ENCODE peak calls at places on chromosomes 12 and 14, in ten cellular contexts. H is mucosa of descending colon, O is HFF-Myc, I is nephron progenitor cell, A is Peyer's patch, X is endothelial cell, G is HL-60, F is AG04449, W is retinal pigment epithelial cell, Q is stomach. R is an unnamed sample.

GRCh38 chr12:130970908-130971233 is 17.2 kb downstream of the ADGRD1 start:
- DNase-seq in W (no peak), G (no peak), Q (no peak), O (no peak), X (no peak), A (no peak), H (no peak), I (no peak), F (no peak), R (no peak)

GRCh38 chr14:30179381-30180130 is 251.9 kb upstream of the PRKD1 start:
- DNase-seq in X (no peak), F (no peak), I (no peak), A (no peak), O (no peak), W (no peak), H (no peak), G (no peak), Q (no peak), R (no peak)

GRCh38 chr12:102023343-102023930 is 38.4 kb downstream of the WASHC3 start:
- DNase-seq in O (no peak), Q (no peak), W (peak), X (no peak), F (peak), I (no peak), G (no peak), H (no peak), A (no peak), R (no peak)

GRCh38 chr14:64878775-64879634 is 702 bp downstream of the SPTB start:
- DNase-seq in Q (no peak), F (no peak), O (no peak), I (peak), W (no peak), X (peak), A (no peak), H (peak), G (no peak), R (peak)

GRCh38 chr12:75478395-75478794 is 2.2 kb upstream of the GLIPR1 start:
- DNase-seq in W (no peak), A (peak), F (no peak), O (no peak), I (no peak), Q (no peak), G (no peak), X (no peak), H (no peak), R (no peak)

GRCh38 chr12:41264281-41264680 is 76.2 kb downstream of the PDZRN4 start:
- DNase-seq in I (no peak), X (no peak), W (no peak), O (no peak), G (no peak), Q (no peak), H (no peak), A (no peak), F (no peak), R (no peak)

GRCh38 chr14:24280797-24281460 is 9.5 kb upstream of the RABGGTA start:
- DNase-seq in X (no peak), H (peak), Q (no peak), F (no peak), W (no peak), A (no peak), G (no peak), O (no peak), I (no peak), R (no peak)

GRCh38 chr12:74971201-74971600 is 238.4 kb downstream of the KCNC2 start:
- DNase-seq in W (no peak), F (no peak), Q (no peak), A (no peak), X (no peak), O (no peak), G (no peak), H (no peak), I (no peak), R (no peak)

GRCh38 chr12:105524961-105525360 is 194.5 kb downstream of the C12orf75 start:
- DNase-seq in W (no peak), A (no peak), O (no peak), Q (no peak), F (no peak), G (no peak), I (no peak), X (no peak), H (no peak), R (no peak)

GRCh38 chr14:99478133-99478532 is 2.5 kb downstream of the SETD3 start:
- DNase-seq in X (no peak), A (no peak), I (no peak), Q (no peak), W (no peak), O (no peak), H (no peak), F (no peak), G (no peak), R (no peak)

GRCh38 chr14:62117010-62117717 is 354.9 kb downstream of the SNAPC1 start:
- DNase-seq in O (peak), A (peak), F (no peak), Q (peak), W (peak), X (peak), G (no peak), I (peak), H (peak), R (peak)

GRCh38 chr12:104480012-104480411 is 23.3 kb downstream of the CHST11 start:
- DNase-seq in W (no peak), I (no peak), F (no peak), Q (no peak), G (no peak), X (no peak), O (no peak), H (no peak), A (peak), R (no peak)

GRCh38 chr12:22740656-22741350 is 115.8 kb downstream of the ETNK1 start:
- DNase-seq in G (no peak), A (no peak), I (no peak), W (no peak), X (no peak), Q (no peak), F (no peak), O (no peak), H (no peak), R (no peak)

GRCh38 chr12:66240106-66240820 is 51.2 kb downstream of the IRAK3 start:
- DNase-seq in G (peak), H (no peak), Q (no peak), X (no peak), W (no peak), A (no peak), I (no peak), F (no peak), O (no peak), R (no peak)

GRCh38 chr14:101774006-101774755 is 12.7 kb downstream of the PPP2R5C start:
- DNase-seq in I (no peak), Q (no peak), A (peak), O (no peak), G (no peak), W (no peak), X (no peak), F (no peak), H (no peak), R (no peak)

GRCh38 chr14:101980251-101980650 is 15.9 kb downstream of the DYNC1H1 start:
- DNase-seq in I (no peak), Q (no peak), O (no peak), A (no peak), F (no peak), G (no peak), X (no peak), W (no peak), H (no peak), R (no peak)

GRCh38 chr14:20343855-20344205 is 395 bp downstream of the PARP2 start:
- DNase-seq in G (no peak), W (no peak), A (no peak), O (no peak), F (no peak), X (no peak), Q (no peak), I (no peak), H (no peak), R (no peak)

GRCh38 chr14:93115920-93116675 is at the start of gene ITPK1:
- DNase-seq in O (no peak), Q (peak), W (no peak), F (no peak), X (peak), I (peak), G (peak), H (peak), A (peak), R (peak)

GRCh38 chr12:65121956-65122469 is 908 bp upstream of the WIF1 start:
- DNase-seq in H (no peak), Q (no peak), F (no peak), W (no peak), I (no peak), X (no peak), A (no peak), G (no peak), O (no peak), R (no peak)

GRCh38 chr14:79510659-79511058 is 700.6 kb downstream of the DIO2 start:
- DNase-seq in A (no peak), X (no peak), O (no peak), I (no peak), F (peak), Q (no peak), G (no peak), W (peak), H (no peak), R (no peak)

GRCh38 chr12:101298426-101298825 is 18.5 kb downstream of the UTP20 start:
- DNase-seq in W (no peak), Q (no peak), A (no peak), X (no peak), I (no peak), G (no peak), O (peak), H (no peak), F (no peak), R (no peak)

GRCh38 chr12:19946549-19946948 is 421.8 kb upstream of the PDE3A start:
- DNase-seq in I (no peak), X (no peak), F (peak), O (peak), A (no peak), Q (no peak), H (no peak), G (no peak), W (peak), R (no peak)

GRCh38 chr12:26031318-26031717 is 72.8 kb downstream of the RASSF8 start:
- DNase-seq in F (no peak), X (no peak), H (no peak), I (no peak), W (no peak), O (no peak), A (no peak), Q (no peak), G (no peak), R (no peak)

GRCh38 chr12:61037792-61038191 is 1222.4 kb upstream of the USP15 start:
- DNase-seq in W (peak), X (no peak), Q (no peak), O (no peak), F (no peak), I (no peak), A (no peak), G (no peak), H (no peak), R (no peak)

GRCh38 chr12:123670882-123671728 is at the start of gene TCTN2:
- DNase-seq in I (peak), G (peak), H (peak), W (peak), A (peak), F (peak), O (peak), Q (peak), X (peak), R (peak)

GRCh38 chr14:69716483-69717187 is 50.3 kb upstream of the SRSF5 start:
- DNase-seq in W (no peak), G (peak), O (no peak), A (no peak), Q (no peak), H (no peak), I (no peak), F (peak), X (no peak), R (no peak)

GRCh38 chr14:99546230-99546879 is 57.7 kb downstream of the CCDC85C start:
- DNase-seq in A (no peak), H (no peak), I (peak), Q (no peak), O (no peak), F (no peak), G (no peak), W (no peak), X (no peak), R (no peak)

GRCh38 chr12:115088328-115088994 is 404.5 kb upstream of the TBX3 start:
- DNase-seq in W (no peak), A (no peak), X (no peak), I (no peak), F (no peak), Q (no peak), O (no peak), G (no peak), H (no peak), R (no peak)

GRCh38 chr12:132178801-132179401 is 34.6 kb downstream of the NOC4L start:
- DNase-seq in O (no peak), I (no peak), A (peak), H (no peak), X (no peak), F (no peak), G (no peak), Q (no peak), W (no peak), R (no peak)

GRCh38 chr12:54038260-54038759 is 5.5 kb downstream of the HOXC5 start:
- DNase-seq in Q (no peak), X (no peak), W (no peak), G (no peak), H (no peak), O (no peak), I (peak), A (no peak), F (no peak), R (no peak)

GRCh38 chr14:60647081-60647836 is 2.0 kb downstream of the SIX1 start:
- DNase-seq in Q (no peak), W (no peak), A (no peak), G (no peak), X (peak), F (no peak), I (peak), H (no peak), O (no peak), R (no peak)

GRCh38 chr12:55188974-55189556 is 31.8 kb upstream of the OR10A7 start:
- DNase-seq in G (peak), H (no peak), W (peak), Q (no peak), F (peak), A (no peak), I (peak), O (peak), X (peak), R (peak)

GRCh38 chr14:44204061-44204815 is 302.8 kb downstream of the FSCB start:
- DNase-seq in Q (no peak), X (no peak), G (no peak), H (no peak), A (no peak), F (no peak), O (no peak), I (no peak), W (peak), R (no peak)

GRCh38 chr12:12350868-12351463 is 924 bp upstream of the MANSC1 start:
- DNase-seq in Q (no peak), O (no peak), A (no peak), G (no peak), W (peak), H (no peak), I (no peak), X (no peak), F (no peak), R (peak)
- TF ChIP-seq CTCF in Q (no peak), O (no peak), A (no peak), G (no peak), W (no peak), H (no peak), I (no peak), X (no peak), F (no peak), R (no peak)

GRCh38 chr14:104610749-104611310 is 6.3 kb upstream of the TMEM179 start:
- DNase-seq in H (no peak), F (no peak), A (no peak), W (no peak), G (no peak), Q (peak), X (no peak), O (no peak), I (no peak), R (no peak)

GRCh38 chr14:104609666-104610065 is 5.1 kb upstream of the TMEM179 start:
- DNase-seq in H (no peak), W (no peak), A (no peak), F (no peak), X (no peak), I (no peak), Q (no peak), G (no peak), O (no peak), R (no peak)

GRCh38 chr14:104614126-104614812 is 9.7 kb upstream of the TMEM179 start:
- DNase-seq in O (no peak), A (no peak), Q (no peak), F (no peak), X (no peak), G (no peak), H (no peak), I (no peak), W (no peak), R (no peak)
- TF ChIP-seq CTCF in O (no peak), A (no peak), Q (no peak), F (no peak), X (no peak), G (no peak), H (no peak), I (no peak), W (no peak), R (no peak)

GRCh38 chr12:118436002-118436724 is 59.8 kb downstream of the SUDS3 start:
- DNase-seq in A (no peak), I (peak), F (no peak), X (peak), Q (no peak), O (no peak), H (no peak), G (no peak), W (no peak), R (no peak)
- TF ChIP-seq CTCF in A (no peak), I (peak), F (no peak), X (peak), Q (no peak), O (peak), H (no peak), G (no peak), W (peak), R (no peak)

GRCh38 chr12:118853634-118854033 is 127.7 kb upstream of the SRRM4 start:
- DNase-seq in F (no peak), H (no peak), Q (no peak), I (no peak), G (no peak), A (no peak), W (no peak), X (peak), O (no peak), R (no peak)
- TF ChIP-seq CTCF in F (no peak), H (no peak), Q (no peak), I (peak), G (no peak), A (no peak), W (no peak), X (no peak), O (no peak), R (no peak)

DNA sequence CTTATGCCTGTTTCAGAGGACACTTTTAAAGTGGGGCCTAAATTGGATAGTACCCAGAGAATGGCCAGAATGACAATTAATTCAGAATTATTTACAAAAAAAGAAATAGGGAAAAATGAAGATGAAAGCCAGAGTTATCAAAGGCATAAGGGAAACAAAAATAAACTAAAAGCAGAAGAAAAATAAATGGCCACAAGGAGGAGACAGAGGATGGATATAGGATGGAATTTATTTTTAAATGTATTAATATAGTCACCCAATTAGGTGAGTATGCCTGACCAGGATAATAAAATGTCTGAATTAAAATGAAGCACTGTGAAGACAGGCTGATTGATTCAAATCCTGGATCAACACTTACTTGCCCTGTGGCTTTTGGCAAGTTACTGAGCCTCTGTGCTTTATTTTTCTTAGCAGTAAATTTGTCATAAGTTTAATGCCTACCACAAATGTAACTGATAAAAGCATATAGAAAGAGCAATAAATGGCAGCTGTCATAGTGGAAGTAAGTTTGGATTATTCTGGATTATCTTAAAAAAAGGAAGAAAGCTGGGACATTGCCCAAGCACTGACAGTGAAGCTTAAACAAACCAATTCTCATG is 3.4 kb downstream of the CLEC9A start:
- DNase-seq in H (no peak), I (no peak), W (no peak), F (no peak), A (no peak), O (peak), Q (no peak), G (no peak), X (no peak), R (no peak)
- TF ChIP-seq CTCF in H (no peak), I (peak), W (peak), F (peak), A (peak), O (peak), Q (no peak), G (peak), X (peak), R (peak)

GRCh38 chr12:47904647-47905312 is at the start of gene VDR:
- DNase-seq in F (no peak), I (peak), O (no peak), A (peak), X (peak), G (peak), W (no peak), Q (peak), H (peak), R (peak)
- TF ChIP-seq CTCF in F (peak), I (no peak), O (peak), A (no peak), X (no peak), G (peak), W (no peak), Q (no peak), H (no peak), R (no peak)

GRCh38 chr12:69396041-69396440 is 36.5 kb downstream of the YEATS4 start:
- DNase-seq in O (no peak), X (no peak), G (no peak), F (no peak), H (no peak), W (peak), I (no peak), A (no peak), Q (no peak), R (no peak)

GRCh38 chr12:69401940-69402339 is 42.4 kb downstream of the YEATS4 start:
- DNase-seq in I (no peak), G (no peak), A (no peak), Q (no peak), O (no peak), F (no peak), H (no peak), X (no peak), W (no peak), R (no peak)

GRCh38 chr12:69397978-69398377 is 38.4 kb downstream of the YEATS4 start:
- DNase-seq in O (no peak), Q (no peak), H (no peak), A (no peak), F (no peak), G (no peak), I (no peak), X (no peak), W (no peak), R (no peak)

GRCh38 chr12:69392146-69392928 is 32.8 kb downstream of the YEATS4 start:
- DNase-seq in A (no peak), G (no peak), X (no peak), F (no peak), Q (no peak), I (no peak), O (no peak), H (no peak), W (peak), R (no peak)

GRCh38 chr12:69396963-69397362 is 37.4 kb downstream of the YEATS4 start:
- DNase-seq in F (no peak), G (no peak), H (no peak), O (no peak), I (no peak), W (no peak), X (no peak), A (no peak), Q (no peak), R (no peak)
- TF ChIP-seq CTCF in F (no peak), G (no peak), H (no peak), O (no peak), I (no peak), W (no peak), X (no peak), A (no peak), Q (no peak), R (no peak)

DNA sequence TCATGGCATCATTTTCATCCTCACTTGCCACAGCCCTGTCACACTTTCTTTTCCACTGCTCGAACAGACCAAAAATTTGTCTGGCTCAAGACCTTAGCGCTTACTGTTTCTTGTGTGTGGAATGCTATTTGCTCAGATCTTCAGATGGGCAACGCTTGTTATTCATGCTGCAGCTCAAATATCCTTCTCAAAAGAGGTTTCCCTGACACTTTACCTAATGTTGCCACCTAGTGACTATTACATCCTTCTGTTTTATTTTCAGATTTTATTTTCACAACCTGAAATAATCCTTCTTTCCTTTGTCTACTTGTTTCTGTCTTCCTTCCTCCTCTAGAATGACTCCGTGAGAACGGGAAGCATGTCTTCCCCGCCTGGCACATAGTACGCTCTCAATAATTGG is 5.6 kb downstream of the FBXO33 start:
- DNase-seq in A (no peak), F (no peak), X (no peak), Q (no peak), H (no peak), W (no peak), O (peak), I (no peak), G (no peak), R (no peak)
- TF ChIP-seq CTCF in A (peak), F (no peak), X (no peak), Q (no peak), H (no peak), W (peak), O (peak), I (no peak), G (no peak), R (no peak)